ENCODE peak calls at places on chromosome 13, in eight cellular contexts. X is nephron progenitor cell, F is endothelial cell, T is GM23338, S is fibroblast of lung, H is AG09319, B is AG10803, P is pancreas. N is an unnamed sample.

GRCh38 chr13:100039740-100040139 is 49.2 kb upstream of the PCCA start:
- DNase-seq in H (no peak), S (peak; percentile 12), P (no peak), B (no peak), F (no peak), T (no peak), X (no peak), N (peak; percentile 3)

GRCh38 chr13:30607908-30608307 is 9.8 kb upstream of the USPL1 start:
- DNase-seq in S (peak; percentile 4), B (no peak), T (no peak), P (no peak), X (no peak), H (no peak), F (no peak), N (no peak)

GRCh38 chr13:23547000-23547590 is 23.1 kb upstream of the TNFRSF19 start:
- DNase-seq in H (no peak), X (peak; percentile 34), P (no peak), B (peak; percentile 40), F (peak; percentile 27), T (peak; percentile 69), S (peak; percentile 51), N (no peak)

GRCh38 chr13:40764587-40765403 is 6.2 kb downstream of the MRPS31 start:
- DNase-seq in S (peak; percentile 95), T (no peak), P (peak; percentile 67), X (no peak), H (no peak), B (peak; percentile 56), F (no peak), N (no peak)

GRCh38 chr13:110944121-110944967 is 29.5 kb upstream of the ANKRD10 start:
- DNase-seq in F (peak; percentile 20), X (peak; percentile 21), S (peak; percentile 55), B (peak; percentile 67), H (no peak), T (peak; percentile 60), P (no peak), N (peak; percentile 59)

GRCh38 chr13:96519380-96519779 is 429.5 kb downstream of the HS6ST3 start:
- DNase-seq in X (no peak), S (no peak), F (no peak), T (no peak), H (no peak), P (no peak), B (no peak), N (no peak)

GRCh38 chr13:111152836-111153235 is 37.7 kb downstream of the ARHGEF7 start:
- DNase-seq in B (no peak), P (no peak), X (no peak), S (peak; percentile 22), T (peak; percentile 17), F (no peak), H (no peak), N (no peak)

GRCh38 chr13:20869540-20869939 is 33.0 kb downstream of the XPO4 start:
- DNase-seq in F (no peak), H (no peak), P (no peak), S (no peak), T (no peak), B (peak; percentile 18), X (no peak), N (no peak)

GRCh38 chr13:21069561-21070004 is 8.2 kb upstream of the LATS2 start:
- DNase-seq in X (no peak), T (no peak), F (no peak), P (no peak), B (peak; percentile 98), H (peak; percentile 72), S (peak; percentile 97), N (peak; percentile 98)

GRCh38 chr13:96898855-96899254 is 95.4 kb downstream of the OXGR1 start:
- DNase-seq in F (no peak), X (no peak), H (no peak), S (no peak), B (peak; percentile 3), T (peak; percentile 64), P (no peak), N (no peak)

GRCh38 chr13:29594710-29595379 is 643 bp downstream of the SLC7A1 start:
- DNase-seq in F (peak; percentile 39), X (peak; percentile 56), B (peak; percentile 72), P (peak; percentile 81), S (peak; percentile 64), H (no peak), T (peak; percentile 22), N (peak; percentile 56)

GRCh38 chr13:101346161-101346560 is 70.1 kb downstream of the NALCN start:
- DNase-seq in B (no peak), F (no peak), H (no peak), X (no peak), T (no peak), S (peak; percentile 81), P (no peak), N (peak; percentile 1)

GRCh38 chr13:40987606-40988280 is 31.4 kb downstream of the ELF1 start:
- DNase-seq in P (no peak), X (no peak), S (no peak), F (no peak), T (no peak), H (peak; percentile 20), B (peak; percentile 50), N (no peak)

GRCh38 chr13:106145997-106146864 is 389.2 kb downstream of the EFNB2 start:
- DNase-seq in X (no peak), S (no peak), H (no peak), T (no peak), P (no peak), F (no peak), B (no peak), N (no peak)

GRCh38 chr13:79674765-79675515 is 194.0 kb downstream of the NDFIP2 start:
- DNase-seq in X (no peak), B (no peak), T (no peak), P (no peak), F (no peak), S (no peak), H (no peak), N (no peak)

GRCh38 chr13:85616275-85616674 is 182.9 kb downstream of the SLITRK6 start:
- DNase-seq in S (peak; percentile 4), H (no peak), B (no peak), X (no peak), P (no peak), T (no peak), F (no peak), N (no peak)

GRCh38 chr13:72431981-72432617 is 295.3 kb downstream of the MZT1 start:
- DNase-seq in H (no peak), F (no peak), X (no peak), B (no peak), T (peak; percentile 43), P (no peak), S (peak; percentile 1), N (no peak)

GRCh38 chr13:86298741-86299140 is 499.5 kb upstream of the SLITRK6 start:
- DNase-seq in T (no peak), H (no peak), P (no peak), X (no peak), S (no peak), B (no peak), F (no peak), N (no peak)

GRCh38 chr13:102571075-102571474 is 25.7 kb upstream of the TPP2 start:
- DNase-seq in B (no peak), F (no peak), X (no peak), T (peak; percentile 60), H (no peak), S (no peak), P (no peak), N (no peak)
- TF ChIP-seq CTCF in B (peak; percentile 21), F (no peak), X (no peak), T (peak; percentile 59), H (no peak), S (peak; percentile 15), P (no peak), N (peak; percentile 35)

DNA sequence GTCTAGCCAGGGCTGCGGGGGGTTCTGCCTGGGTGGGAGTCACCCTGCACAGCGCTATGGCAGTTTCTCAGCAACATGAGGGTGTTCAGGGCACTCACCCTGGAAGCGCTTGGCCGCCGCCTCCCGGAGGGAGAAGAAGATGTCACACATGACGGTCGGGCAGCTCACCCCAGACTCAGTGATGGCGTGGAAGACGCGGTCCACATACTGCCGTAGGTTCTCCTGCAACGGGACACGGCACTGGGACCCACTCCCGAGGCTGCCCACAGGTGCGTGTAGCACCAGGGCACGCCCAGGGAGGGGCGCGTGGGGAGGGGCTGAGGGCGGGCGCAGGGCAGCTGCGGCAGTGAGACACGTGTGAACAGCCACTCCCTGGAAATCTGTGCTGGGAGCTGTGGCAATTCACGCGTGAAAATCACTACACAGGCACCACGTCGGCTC is 41.3 kb upstream of the C13orf46 start:
- DNase-seq in T (no peak), S (no peak), B (no peak), F (no peak), X (no peak), H (no peak), P (no peak), N (no peak)
- TF ChIP-seq CTCF in T (no peak), S (no peak), B (no peak), F (no peak), X (no peak), H (no peak), P (no peak), N (no peak)

DNA sequence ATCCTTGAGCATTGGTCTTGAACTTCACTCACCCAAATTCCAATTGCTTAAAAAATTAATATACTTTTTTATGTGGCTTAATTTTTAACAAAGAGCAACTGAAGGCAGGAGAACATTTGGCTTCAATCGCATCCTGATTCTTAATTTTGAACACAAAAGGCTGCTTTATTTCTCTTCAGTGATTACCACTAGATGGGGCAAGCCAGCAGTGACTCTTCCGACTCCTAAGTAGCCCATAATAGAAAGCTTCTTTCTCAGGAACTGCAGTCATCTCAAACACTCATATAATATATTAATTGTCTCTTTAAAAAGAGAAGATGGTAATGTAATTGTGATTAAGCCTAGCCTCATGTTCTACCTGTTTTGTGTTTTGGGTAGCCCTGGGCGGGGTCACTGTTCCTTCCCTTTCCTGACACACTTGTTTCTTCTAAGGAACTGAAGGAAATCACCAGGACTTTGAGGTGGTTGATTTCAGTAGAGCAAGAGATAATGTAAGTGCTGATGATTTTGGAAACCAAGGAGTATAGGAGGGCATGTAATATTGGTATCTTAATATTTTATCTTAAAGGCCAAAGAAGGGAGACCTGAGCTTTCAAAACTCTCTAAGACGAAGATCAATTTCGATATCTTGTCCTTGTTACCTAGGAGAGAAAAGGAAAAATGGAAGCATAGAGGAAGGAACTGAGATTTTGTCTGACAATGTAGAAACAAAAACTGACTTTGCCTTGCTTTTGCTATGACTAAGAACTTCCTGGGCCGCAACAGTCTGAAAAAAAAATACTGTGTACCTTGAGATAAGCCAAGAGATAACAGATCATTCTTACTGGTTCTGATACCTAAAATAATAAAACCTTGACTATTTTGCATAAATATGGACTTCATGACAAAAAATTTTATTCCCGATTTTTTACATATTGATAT is 73.1 kb downstream of the TNFSF13B start:
- DNase-seq in T (peak; percentile 65), S (peak; percentile 38), B (peak; percentile 29), X (no peak), F (no peak), H (no peak), P (no peak), N (peak; percentile 18)
- TF ChIP-seq CTCF in T (peak; percentile 80), S (peak; percentile 72), B (peak; percentile 60), X (peak; percentile 62), F (no peak), H (peak; percentile 62), P (no peak), N (peak; percentile 74)

DNA sequence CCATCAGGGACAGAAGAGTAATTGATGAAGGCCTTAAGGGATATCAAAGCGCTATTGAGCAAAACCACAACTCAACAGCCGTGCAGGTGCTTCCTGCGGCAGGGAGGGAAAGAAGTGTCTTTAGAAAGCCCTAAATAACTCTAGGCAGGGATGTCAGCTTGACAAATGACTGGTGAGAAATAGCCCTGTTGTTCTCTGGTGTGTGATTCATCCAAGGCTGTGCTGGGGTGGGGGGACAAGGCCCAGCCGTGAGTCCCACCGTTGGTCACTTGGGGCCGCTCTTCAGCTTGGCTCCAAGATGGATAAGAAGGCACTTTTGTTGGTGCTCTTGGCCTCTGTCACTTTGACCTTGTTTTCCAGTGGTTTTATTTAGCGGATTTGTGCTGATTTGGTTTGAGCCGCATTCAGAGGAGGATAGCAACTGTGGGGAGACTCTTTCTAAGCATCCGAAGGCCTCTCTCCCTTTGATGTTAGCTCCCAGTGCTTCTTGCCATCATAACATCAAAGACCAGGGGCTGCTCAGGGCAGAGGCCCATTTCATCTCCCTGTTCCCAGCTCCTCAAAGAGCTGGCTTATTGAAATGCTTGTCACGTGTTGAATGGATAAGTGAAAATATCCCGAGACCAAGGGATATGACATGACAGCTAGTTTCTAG is 130.3 kb upstream of the SERP2 start:
- DNase-seq in B (peak; percentile 55), T (peak; percentile 81), H (no peak), X (peak; percentile 49), P (no peak), F (peak; percentile 62), S (peak; percentile 96), N (peak; percentile 3)
- TF ChIP-seq CTCF in B (peak; percentile 42), T (peak; percentile 70), H (peak; percentile 27), X (peak; percentile 54), P (no peak), F (peak; percentile 37), S (peak; percentile 67), N (peak; percentile 52)

N was measured in HFFc6.